ENCODE peak calls at places on chromosomes 2 and 18, in five cellular contexts. M is NCI-H1092 treated with DMSO at 0.1 percent for 48 hours, Q is MM.1S, D is endothelial cell, J is fibroblast of pulmonary artery. A is an unnamed sample.

GRCh38 chr2:85353876-85354285 is 447 bp downstream of the RETSAT start:
- DNase-seq in D (no peak), Q (no peak), J (peak; percentile 27), M (no peak), A (no peak)

GRCh38 chr2:36374586-36374985 is 19.0 kb downstream of the CRIM1 start:
- DNase-seq in M (no peak), D (no peak), J (no peak), Q (no peak), A (no peak)

GRCh38 chr2:96552284-96553175 is 16.0 kb downstream of the ARID5A start:
- DNase-seq in M (no peak), D (no peak), J (no peak), Q (no peak), A (no peak)

GRCh38 chr2:37287966-37288365 is 36.7 kb downstream of the PRKD3 start:
- DNase-seq in M (peak; percentile 32), J (no peak), Q (no peak), D (no peak), A (no peak)

GRCh38 chr2:200373973-200374416 is 67.5 kb downstream of the SPATS2L start:
- DNase-seq in M (no peak), D (no peak), Q (peak; percentile 87), J (no peak), A (no peak)

GRCh38 chr2:47344890-47345583 is 57.9 kb upstream of the MSH2 start:
- DNase-seq in D (peak; percentile 87), Q (no peak), M (peak; percentile 95), J (peak; percentile 60), A (peak; percentile 92)

GRCh38 chr2:233919938-233920337 is 2.8 kb downstream of the TRPM8 start:
- DNase-seq in D (no peak), Q (no peak), M (no peak), J (peak; percentile 30), A (no peak)

GRCh38 chr2:88179228-88179679 is 9.1 kb downstream of the THNSL2 start:
- DNase-seq in D (no peak), J (no peak), Q (no peak), M (no peak), A (no peak)

GRCh38 chr2:187687585-187687984 is 133.3 kb upstream of the TFPI start:
- DNase-seq in Q (no peak), D (no peak), M (no peak), J (no peak), A (no peak)

GRCh38 chr2:239657992-239658391 is 257.2 kb upstream of the HDAC4 start:
- DNase-seq in M (no peak), J (no peak), Q (no peak), D (no peak), A (no peak)

GRCh38 chr2:206083602-206084467 is 2.1 kb downstream of the INO80D start:
- DNase-seq in J (no peak), D (peak; percentile 5), Q (peak; percentile 55), M (no peak), A (no peak)

GRCh38 chr2:140643761-140644187 is 1487.0 kb downstream of the LRP1B start:
- DNase-seq in J (peak; percentile 68), Q (no peak), M (no peak), D (no peak), A (no peak)

GRCh38 chr2:128268611-128269357 is 49.9 kb downstream of the HS6ST1 start:
- DNase-seq in Q (no peak), D (no peak), J (no peak), M (no peak), A (no peak)

GRCh38 chr2:38498039-38498438 is 104.7 kb downstream of the HNRNPLL start:
- DNase-seq in Q (no peak), M (peak; percentile 43), D (no peak), J (no peak), A (peak; percentile 78)

GRCh38 chr2:2642906-2643890 is 312.1 kb upstream of the MYT1L start:
- DNase-seq in J (no peak), Q (no peak), D (no peak), M (no peak), A (no peak)

GRCh38 chr2:45180033-45180746 is 170.9 kb upstream of the SIX2 start:
- DNase-seq in Q (no peak), J (peak; percentile 60), M (no peak), D (no peak), A (no peak)

GRCh38 chr2:200172944-200173481 is 133.5 kb upstream of the SPATS2L start:
- DNase-seq in Q (no peak), J (peak; percentile 20), M (no peak), D (no peak), A (no peak)

GRCh38 chr2:152617464-152618187 is 99.6 kb downstream of the PRPF40A start:
- DNase-seq in J (no peak), M (no peak), D (no peak), Q (no peak), A (no peak)

GRCh38 chr2:28956415-28956826 is 24.7 kb upstream of the TOGARAM2 start:
- DNase-seq in D (peak; percentile 66), Q (no peak), J (peak; percentile 58), M (no peak), A (peak; percentile 70)

GRCh38 chr2:190579945-190580866 is 45.7 kb upstream of the NEMP2 start:
- DNase-seq in M (no peak), D (no peak), J (no peak), Q (no peak), A (no peak)

GRCh38 chr2:238581126-238581525 is 154.4 kb downstream of the ASB1 start:
- DNase-seq in D (no peak), M (no peak), Q (no peak), J (no peak), A (no peak)

GRCh38 chr18:11885278-11885991 is 22.7 kb downstream of the MPPE1 start:
- DNase-seq in M (no peak), D (no peak), J (no peak), Q (no peak), A (no peak)

GRCh38 chr2:216034065-216034464 is 20.7 kb upstream of the MREG start:
- DNase-seq in Q (peak; percentile 76), J (peak; percentile 89), D (peak; percentile 83), M (peak; percentile 13), A (peak; percentile 93)

GRCh38 chr2:187550797-187551306 is 3.4 kb downstream of the TFPI start:
- DNase-seq in J (no peak), D (no peak), Q (no peak), M (no peak), A (no peak)